ENCODE peak calls at places on chromosome 11, in eight cellular contexts. W is hypothalamus, H is H4, U is WERI-Rb-1, K is left cardiac atrium, J is HTR-8/SVneo, G is HuH-7.5, F is cardiac fibroblast. C is an unnamed sample.

GRCh38 chr11:15969281-15969680 is 387.1 kb downstream of the SOX6 start:
- DNase-seq in H (peak), G (no peak), U (peak), W (peak), K (peak), J (peak), F (peak), C (peak)

GRCh38 chr11:57055780-57056179 is 67.1 kb downstream of the OR5AK2 start:
- DNase-seq in F (no peak), G (no peak), U (no peak), J (no peak), H (no peak), W (no peak), K (no peak), C (no peak)

GRCh38 chr11:70201876-70202861 is 927 bp upstream of the FADD start:
- DNase-seq in U (no peak), G (no peak), H (no peak), F (peak), K (peak), W (no peak), J (no peak), C (no peak)

GRCh38 chr11:130159657-130160459 is at the start of gene ST14:
- DNase-seq in G (no peak), U (no peak), K (no peak), W (no peak), F (no peak), J (no peak), H (no peak), C (no peak)

GRCh38 chr11:66856496-66857233 is at the start of gene LRFN4:
- DNase-seq in H (peak), J (peak), W (no peak), F (no peak), K (no peak), U (no peak), G (no peak), C (peak)

GRCh38 chr11:110587972-110588371 is 124.3 kb downstream of the ARHGAP20 start:
- DNase-seq in J (no peak), G (no peak), U (no peak), F (peak), K (no peak), W (no peak), H (no peak), C (no peak)

GRCh38 chr11:92916299-92916698 is 53.2 kb upstream of the MTNR1B start:
- DNase-seq in J (no peak), U (no peak), G (no peak), F (no peak), K (no peak), W (no peak), H (no peak), C (no peak)

GRCh38 chr11:9735919-9736318 is 72.0 kb downstream of the SWAP70 start:
- DNase-seq in K (no peak), W (no peak), J (no peak), H (no peak), U (no peak), G (no peak), F (no peak), C (no peak)

GRCh38 chr11:118439656-118440055 is 3.4 kb downstream of the KMT2A start:
- DNase-seq in J (no peak), H (no peak), F (no peak), G (no peak), W (no peak), K (no peak), U (no peak), C (no peak)

GRCh38 chr11:103433380-103433779 is 324.2 kb downstream of the DYNC2H1 start:
- DNase-seq in U (no peak), K (no peak), W (no peak), J (peak), H (peak), G (no peak), F (peak), C (no peak)

GRCh38 chr11:23725752-23726151 is 771.1 kb upstream of the LUZP2 start:
- DNase-seq in K (no peak), F (peak), J (no peak), W (no peak), G (no peak), U (no peak), H (no peak), C (no peak)

GRCh38 chr11:67584205-67584880 is 731 bp downstream of the GSTP1 start:
- DNase-seq in H (peak), W (no peak), J (no peak), K (peak), U (peak), G (peak), F (peak), C (peak)

GRCh38 chr11:10902301-10902700 is 44.4 kb upstream of the ZBED5 start:
- DNase-seq in K (no peak), W (no peak), G (no peak), J (no peak), H (no peak), F (no peak), U (no peak), C (no peak)

GRCh38 chr11:132312616-132313210 is 942.3 kb downstream of the NTM start:
- DNase-seq in H (peak), U (peak), G (no peak), J (no peak), K (no peak), F (peak), W (no peak), C (peak)

GRCh38 chr11:129386795-129387390 is 11.2 kb downstream of the BARX2 start:
- DNase-seq in J (no peak), W (no peak), H (peak), K (no peak), G (no peak), U (no peak), F (no peak), C (no peak)

GRCh38 chr11:69213315-69213714 is 57.6 kb downstream of the SMIM38 start:
- DNase-seq in H (no peak), W (no peak), F (no peak), G (no peak), U (no peak), J (no peak), K (no peak), C (no peak)

GRCh38 chr11:45087761-45088160 is 58.7 kb upstream of the PRDM11 start:
- DNase-seq in W (no peak), G (no peak), J (no peak), K (no peak), H (no peak), F (no peak), U (no peak), C (no peak)

GRCh38 chr11:7973011-7973410 is 7.8 kb upstream of the NLRP10 start:
- DNase-seq in F (no peak), K (no peak), W (no peak), G (no peak), U (no peak), H (no peak), J (no peak), C (no peak)

C was measured in testis.